ENCODE peak calls at places on chromosomes 4 and X, in six cellular contexts. M, Y, C, J, O and S are unnamed samples.

GRCh38 chrX:136708348-136708747 is 60.4 kb downstream of the CD40LG start:
- DNase-seq in C (no peak), O (no peak), Y (peak; percentile 8), M (no peak), J (peak; percentile 14), S (peak; percentile 38)

GRCh38 chr4:159360549-159360948 is 257.7 kb downstream of the RAPGEF2 start:
- DNase-seq in C (no peak), J (no peak), Y (no peak), O (no peak), M (peak; percentile 89), S (no peak)

GRCh38 chrX:49958727-49959126 is 36.3 kb downstream of the CLCN5 start:
- DNase-seq in Y (no peak), J (no peak), C (no peak), O (no peak), M (no peak), S (no peak)

GRCh38 chr4:109179089-109179488 is 123.4 kb downstream of the COL25A1 start:
- DNase-seq in C (no peak), J (peak; percentile 8), M (no peak), Y (no peak), O (no peak), S (no peak)

GRCh38 chr4:2662598-2662997 is 93.5 kb downstream of the TNIP2 start:
- DNase-seq in Y (no peak), O (no peak), J (no peak), C (no peak), M (peak; percentile 82), S (no peak)

GRCh38 chr4:42366959-42367358 is 30.3 kb upstream of the SHISA3 start:
- DNase-seq in J (no peak), Y (no peak), M (no peak), O (no peak), C (no peak), S (no peak)

GRCh38 chr4:45241976-45242375 is 515.6 kb upstream of the GNPDA2 start:
- DNase-seq in C (no peak), Y (no peak), M (peak; percentile 55), O (no peak), J (no peak), S (no peak)

GRCh38 chr4:20311863-20312262 is 60.2 kb downstream of the SLIT2 start:
- DNase-seq in O (no peak), M (no peak), J (no peak), Y (no peak), C (no peak), S (no peak)

GRCh38 chr4:74283614-74284013 is 24.7 kb upstream of the EPGN start:
- DNase-seq in C (no peak), O (peak; percentile 61), M (peak; percentile 44), Y (no peak), J (peak; percentile 10), S (peak; percentile 84)

GRCh38 chr4:22372958-22373357 is 142.9 kb downstream of the ADGRA3 start:
- DNase-seq in M (no peak), C (no peak), O (no peak), Y (no peak), J (no peak), S (no peak)

GRCh38 chrX:102714994-102715393 is 2.7 kb downstream of the GPRASP2 start:
- DNase-seq in M (no peak), C (peak; percentile 41), Y (peak; percentile 9), J (no peak), O (no peak), S (no peak)

GRCh38 chrX:109281478-109282275 is 200.2 kb downstream of the GUCY2F start:
- DNase-seq in M (no peak), J (peak; percentile 0), Y (no peak), C (no peak), O (no peak), S (no peak)

GRCh38 chrX:10769696-10770619 is 149.6 kb upstream of the MID1 start:
- DNase-seq in C (no peak), O (no peak), M (peak; percentile 70), Y (no peak), J (no peak), S (no peak)

GRCh38 chr4:124111922-124112321 is 600.6 kb downstream of the ANKRD50 start:
- DNase-seq in M (peak; percentile 88), C (peak; percentile 34), J (peak; percentile 15), Y (peak; percentile 53), O (peak; percentile 59), S (peak; percentile 64)

GRCh38 chr4:7631288-7631633 is 196.5 kb upstream of the PSAPL1 start:
- DNase-seq in J (no peak), M (no peak), C (no peak), Y (no peak), O (no peak), S (no peak)

DNA sequence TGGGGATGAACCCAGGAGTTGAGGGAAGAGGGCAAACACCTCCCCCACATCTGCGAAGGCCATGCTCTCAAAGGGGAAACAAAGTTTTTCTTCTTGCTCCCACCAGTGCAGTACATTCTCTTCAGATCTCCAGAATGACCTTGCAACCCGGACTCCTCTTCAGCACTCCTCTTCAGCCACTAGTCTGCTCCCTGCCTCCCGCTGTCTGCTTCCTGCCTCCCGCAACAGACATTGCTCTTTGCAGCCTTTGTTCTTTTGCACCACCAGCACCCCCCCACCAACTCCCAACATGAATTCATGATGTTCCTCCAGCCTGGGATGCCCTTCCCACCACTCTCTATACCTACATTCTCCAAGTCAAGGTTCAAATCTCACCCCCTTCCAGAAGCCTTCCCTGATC is 32.1 kb downstream of the UTP14A start:
- DNase-seq in Y (no peak), C (peak; percentile 29), J (no peak), M (no peak), O (no peak), S (no peak)
- H3K27me3 ChIP-seq in Y (peaks cover 30% of the 10 kb centered on the region), C (peaks cover 44% of the 10 kb centered on the region), J (no peaks in the 10 kb centered on the region), M (peaks cover 13% of the 10 kb centered on the region), O (no peaks in the 10 kb centered on the region), S (peaks cover 48% of the 10 kb centered on the region)

DNA sequence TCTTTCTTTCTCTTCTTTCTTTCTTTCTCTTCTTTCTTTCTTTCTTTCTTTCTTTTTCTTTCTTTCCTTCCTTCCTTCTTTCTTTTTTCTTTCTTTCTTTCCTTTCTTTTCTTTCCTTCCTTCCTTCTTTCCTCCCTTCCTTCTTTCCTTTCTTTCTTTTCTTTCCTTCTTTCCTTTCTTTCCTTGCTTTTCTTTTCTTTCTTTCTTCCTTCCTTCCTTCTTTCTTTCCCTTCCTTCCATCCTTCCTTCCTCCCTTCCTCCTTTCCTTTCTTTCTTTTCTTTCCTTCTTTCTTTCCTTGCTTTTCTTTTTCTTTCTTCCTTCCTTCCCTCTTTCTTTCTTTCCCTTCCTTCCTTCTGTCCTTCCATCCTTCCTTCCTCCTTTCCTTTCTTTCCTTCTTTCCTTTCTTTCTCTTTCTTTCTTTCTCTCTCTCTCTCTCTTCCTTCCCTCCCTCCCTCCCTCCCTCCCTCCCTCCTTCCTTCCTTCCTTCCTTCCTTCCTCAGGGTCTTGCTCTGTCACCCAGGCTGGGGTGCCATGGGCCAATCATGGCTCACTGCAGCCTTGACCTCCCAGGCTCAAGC is 13.6 kb upstream of the SPARCL1 start:
- DNase-seq in O (no peak), M (no peak), C (no peak), J (no peak), Y (no peak), S (no peak)
- H3K4me2 ChIP-seq in O (no peak overlapping the region), M (no peak overlapping the region), C (no peak overlapping the region), J (no peak overlapping the region), Y (no peak overlapping the region), S (no peak overlapping the region)

DNA sequence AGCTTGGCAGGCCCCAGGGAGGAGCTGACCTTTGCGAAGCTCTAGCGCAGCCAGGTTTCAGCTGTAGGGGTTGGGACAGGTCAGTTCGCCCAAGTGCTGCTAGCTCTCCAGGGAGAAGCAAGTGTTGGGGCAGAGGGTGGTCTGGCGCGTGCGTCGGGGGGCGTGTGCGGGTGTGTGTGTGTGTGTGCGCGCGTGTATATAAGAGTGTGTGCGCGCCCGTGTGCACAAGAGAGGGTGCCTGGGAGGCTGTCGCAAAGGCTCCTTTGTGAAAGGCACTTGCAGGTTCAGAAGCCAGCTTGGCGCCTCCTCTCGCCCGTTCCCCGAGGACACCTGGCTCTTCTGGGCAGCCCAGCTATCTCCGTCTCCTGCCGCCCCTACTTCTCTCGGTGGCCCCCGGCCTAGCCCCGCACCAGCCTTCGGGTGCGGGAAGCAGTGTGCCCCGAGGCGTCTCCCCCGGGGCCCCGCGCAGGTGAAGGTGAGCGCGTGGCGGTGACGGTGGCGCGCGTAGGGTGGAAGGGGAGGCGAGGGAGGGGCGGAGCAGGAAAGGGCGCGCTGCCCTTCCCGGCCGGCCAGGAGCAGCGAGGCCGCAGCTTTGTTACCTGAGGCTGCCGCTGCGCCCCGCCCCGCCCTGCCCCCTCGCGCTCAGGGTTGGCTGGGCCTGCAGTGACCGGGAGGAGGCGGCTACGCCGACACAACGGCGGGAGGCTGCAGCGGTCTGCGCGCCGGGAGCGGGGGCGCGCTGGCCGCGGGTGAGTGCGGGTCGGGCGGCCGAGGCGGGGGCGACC is at the start of gene FHDC1:
- DNase-seq in J (peak; percentile 80), M (no peak), O (peak; percentile 29), Y (peak; percentile 80), C (peak; percentile 92), S (peak; percentile 56)
- H3K27me3 ChIP-seq in J (peaks cover 17% of the 10 kb centered on the region), M (peaks cover 29% of the 10 kb centered on the region), O (peaks cover 21% of the 10 kb centered on the region), Y (peaks cover 34% of the 10 kb centered on the region), C (no peaks in the 10 kb centered on the region), S (no peaks in the 10 kb centered on the region)

DNA sequence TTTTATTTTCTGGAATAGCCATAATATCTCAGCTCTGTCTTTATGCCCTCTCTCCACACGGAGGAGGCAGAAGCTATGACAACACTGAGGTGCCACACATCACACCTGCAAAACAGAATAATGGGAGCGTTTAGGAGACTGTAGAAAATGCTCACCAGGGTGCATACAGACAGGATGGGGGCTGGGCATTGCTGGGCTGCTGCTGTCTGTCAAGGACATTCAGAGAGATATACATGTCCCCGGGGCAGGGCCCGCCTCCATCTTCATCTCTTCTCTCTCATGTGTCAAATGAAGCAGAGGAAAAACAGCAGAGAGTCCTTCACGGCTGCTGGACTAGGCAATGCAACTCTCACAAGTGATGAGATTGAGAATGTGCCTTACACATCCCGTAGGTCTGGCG is 65.3 kb upstream of the DHRSX start:
- DNase-seq in J (no peak), O (no peak), C (no peak), M (no peak), Y (no peak), S (no peak)
- H3K4me2 ChIP-seq in J (no peak overlapping the region), O (no peak overlapping the region), C (no peak overlapping the region), M (no peak overlapping the region), Y (no peak overlapping the region), S (no peak overlapping the region)

GRCh38 chr4:77375866-77376607 is 219.0 kb downstream of the CCNG2 start:
- DNase-seq in C (no peak), Y (no peak), J (no peak), M (no peak), O (no peak), S (no peak)
- H3K27me3 ChIP-seq in C (no peaks in the 10 kb centered on the region), Y (peaks cover 35% of the 10 kb centered on the region), J (no peaks in the 10 kb centered on the region), M (peaks cover 2% of the 10 kb centered on the region), O (peaks cover 46% of the 10 kb centered on the region), S (peaks cover 6% of the 10 kb centered on the region)